ENCODE peak calls at places on chromosomes 16 and 17, in ten cellular contexts. Z is RWPE1; O is stimulated activated CD4-positive, alpha-beta T cell treated with anti-CD3 and anti-CD28 coated beads, TNF-alpha, amount 100 ng/mL, for 1 hour; S is GM04504; H is stimulated activated naive CD8-positive, alpha-beta T cell treated with anti-CD3 and anti-CD28 coated beads, Interleukin-15, amount 100 ng/mL, for 72 hours; V is activated T-helper 1 cell treated with Interleukin-2 at 50 U/mL for 16 hours; D is PC-3; B is CD4-positive, alpha-beta T cell; Y is HT-29; R is transverse colon. M is an unnamed sample.
A peak's percentile ranks its signal among the peaks of the same experiment; 100 is the strongest.

GRCh38 chr16:67563708-67564468 is 1.6 kb downstream of the CTCF start:
- DNase-seq in Z (peak; percentile 37), O (no peak), S (peak; percentile 55), H (no peak), V (no peak), D (peak; percentile 37), B (peak; percentile 15), Y (peak; percentile 71), R (peak; percentile 57), M (peak; percentile 48)

GRCh38 chr17:20092973-20093626 is 83.9 kb downstream of the SPECC1 start:
- DNase-seq in Z (no peak), O (no peak), S (no peak), H (no peak), V (no peak), D (no peak), B (no peak), Y (no peak), R (no peak), M (no peak)

GRCh38 chr17:77363821-77364361 is 223.1 kb downstream of the SEC14L1 start:
- DNase-seq in Z (no peak), O (no peak), S (no peak), H (no peak), V (no peak), D (no peak), B (peak; percentile 44), Y (no peak), R (no peak), M (peak; percentile 64)

GRCh38 chr17:45061606-45062205 is 589 bp downstream of the NMT1 start:
- DNase-seq in Z (peak; percentile 99), O (no peak), S (no peak), H (no peak), V (no peak), D (no peak), B (no peak), Y (no peak), R (no peak), M (no peak)

GRCh38 chr16:1614226-1615102 is 2.3 kb downstream of the CRAMP1 start:
- DNase-seq in Z (peak; percentile 57), O (no peak), S (no peak), H (peak; percentile 9), V (no peak), D (peak; percentile 12), B (peak; percentile 5), Y (peak; percentile 37), R (peak; percentile 17), M (peak; percentile 46)

GRCh38 chr16:4945560-4946502 is 8.9 kb upstream of the PPL start:
- DNase-seq in Z (peak; percentile 78), O (no peak), S (no peak), H (no peak), V (no peak), D (peak; percentile 94), B (no peak), Y (peak; percentile 91), R (no peak), M (peak; percentile 95)

GRCh38 chr17:6303664-6304063 is 131.3 kb downstream of the AIPL1 start:
- DNase-seq in Z (peak; percentile 41), O (no peak), S (peak; percentile 1), H (no peak), V (no peak), D (peak; percentile 58), B (no peak), Y (peak; percentile 15), R (no peak), M (peak; percentile 21)

GRCh38 chr16:30340621-30341020 is 14.5 kb downstream of the CD2BP2 start:
- DNase-seq in Z (no peak), O (no peak), S (no peak), H (no peak), V (no peak), D (no peak), B (no peak), Y (no peak), R (no peak), M (no peak)

GRCh38 chr17:77451894-77452852 is 311.4 kb downstream of the SEC14L1 start:
- DNase-seq in Z (peak; percentile 80), O (no peak), S (no peak), H (no peak), V (no peak), D (no peak), B (no peak), Y (peak; percentile 77), R (peak; percentile 83), M (peak; percentile 52)

GRCh38 chr17:4249452-4250029 is 14.2 kb downstream of the ANKFY1 start:
- DNase-seq in Z (peak; percentile 58), O (no peak), S (no peak), H (no peak), V (no peak), D (peak; percentile 43), B (no peak), Y (peak; percentile 38), R (no peak), M (peak; percentile 7)